ENCODE peak calls at places on chromosomes 5 and 9, in five cellular contexts. W is heart left ventricle, J is tibial nerve, P is A549, E is transverse colon. R is an unnamed sample.

GRCh38 chr5:174693697-174694400 is 30.5 kb upstream of the MSX2 start:
- DNase-seq in E (peak; percentile 45), P (no peak), W (no peak), J (no peak), R (peak; percentile 72)

GRCh38 chr9:126626117-126627022 is 12.6 kb downstream of the LMX1B start:
- DNase-seq in P (no peak), J (no peak), E (no peak), W (no peak), R (no peak)

GRCh38 chr5:150436141-150436680 is 13.3 kb downstream of the RPS14 start:
- DNase-seq in E (peak; percentile 94), W (peak; percentile 85), P (peak; percentile 95), J (peak; percentile 99), R (peak; percentile 91)

GRCh38 chr5:57817001-57817453 is 334.4 kb upstream of the ACTBL2 start:
- DNase-seq in J (no peak), W (no peak), E (no peak), P (no peak), R (no peak)

GRCh38 chr5:60453186-60453976 is 246.6 kb downstream of the DEPDC1B start:
- DNase-seq in J (no peak), P (no peak), E (no peak), W (no peak), R (no peak)

GRCh38 chr5:55911784-55912653 is 60.9 kb downstream of the IL31RA start:
- DNase-seq in E (no peak), P (no peak), W (no peak), J (no peak), R (no peak)

GRCh38 chr9:35618854-35619799 is 914 bp upstream of the CD72 start:
- DNase-seq in E (peak; percentile 68), J (no peak), W (no peak), P (no peak), R (no peak)

GRCh38 chr5:78920604-78921003 is 64.5 kb downstream of the ARSB start:
- DNase-seq in E (no peak), P (no peak), W (no peak), J (no peak), R (peak; percentile 35)

GRCh38 chr9:127634021-127634420 is 21.9 kb downstream of the STXBP1 start:
- DNase-seq in P (no peak), E (peak; percentile 40), W (peak; percentile 64), J (no peak), R (no peak)

GRCh38 chr5:91018185-91018584 is 364.9 kb downstream of the ARRDC3 start:
- DNase-seq in P (no peak), J (no peak), E (no peak), W (no peak), R (no peak)

GRCh38 chr5:93117753-93118531 is 463.1 kb downstream of the NR2F1-AS1 start:
- DNase-seq in W (no peak), J (no peak), E (no peak), P (no peak), R (no peak)

GRCh38 chr5:108381034-108381954 is 604 bp downstream of the FBXL17 start:
- DNase-seq in P (peak; percentile 10), E (peak; percentile 80), W (peak; percentile 84), J (peak; percentile 50), R (peak; percentile 83)

GRCh38 chr5:102811962-102812361 is 56.9 kb downstream of the PAM start:
- DNase-seq in P (peak; percentile 3), E (no peak), J (no peak), W (no peak), R (no peak)

GRCh38 chr9:134966270-134966669 is 48.6 kb upstream of the FCN1 start:
- DNase-seq in W (no peak), E (no peak), P (no peak), J (no peak), R (no peak)

GRCh38 chr5:15499528-15500325 is at the start of gene FBXL7:
- DNase-seq in E (peak; percentile 55), W (peak; percentile 88), P (peak; percentile 28), J (peak; percentile 58), R (peak; percentile 28)

GRCh38 chr5:5302201-5302600 is 120.3 kb upstream of the ICE1 start:
- DNase-seq in P (no peak), E (no peak), J (no peak), W (no peak), R (no peak)

GRCh38 chr5:146623009-146623408 is 107.0 kb upstream of the GPR151 start:
- DNase-seq in W (no peak), J (no peak), E (no peak), P (no peak), R (no peak)

GRCh38 chr9:85016389-85016997 is 347.0 kb downstream of the NTRK2 start:
- DNase-seq in P (no peak), J (peak; percentile 22), W (no peak), E (no peak), R (peak; percentile 36)

GRCh38 chr9:133460405-133461175 is 812 bp downstream of the CACFD1 start:
- DNase-seq in P (peak; percentile 77), W (peak; percentile 49), E (peak; percentile 89), J (peak; percentile 21), R (peak; percentile 89)

GRCh38 chr5:50697739-50698138 is 31.3 kb downstream of the PARP8 start:
- DNase-seq in E (no peak), J (no peak), P (no peak), W (no peak), R (no peak)

GRCh38 chr5:149133795-149134777 is 7.2 kb upstream of the ABLIM3 start:
- DNase-seq in J (no peak), W (peak; percentile 92), P (peak; percentile 72), E (no peak), R (peak; percentile 75)

GRCh38 chr9:131735238-131736181 is 4.4 kb downstream of the RAPGEF1 start:
- DNase-seq in J (no peak), P (peak; percentile 75), W (no peak), E (peak; percentile 72), R (no peak)

GRCh38 chr5:68490401-68490800 is 274.8 kb downstream of the PIK3R1 start:
- DNase-seq in W (no peak), E (no peak), P (no peak), J (no peak), R (no peak)

GRCh38 chr5:115842089-115842881 is 550 bp downstream of the AP3S1 start:
- DNase-seq in W (no peak), E (no peak), P (peak; percentile 53), J (peak; percentile 22), R (peak; percentile 62)

GRCh38 chr9:38067892-38068615 is 973 bp downstream of the SHB start:
- DNase-seq in P (no peak), E (no peak), W (no peak), J (no peak), R (no peak)

GRCh38 chr5:154446183-154447073 is 631 bp downstream of the SAP30L start:
- DNase-seq in E (peak; percentile 49), J (peak; percentile 47), P (peak; percentile 46), W (peak; percentile 50), R (peak; percentile 43)

GRCh38 chr9:130451509-130452388 is 7.0 kb downstream of the ASS1 start:
- DNase-seq in E (peak; percentile 87), J (peak; percentile 69), W (peak; percentile 96), P (peak; percentile 78), R (peak; percentile 88)

GRCh38 chr5:160480652-160481051 is 59.0 kb downstream of the PTTG1 start:
- DNase-seq in P (no peak), E (no peak), J (no peak), W (no peak), R (no peak)

GRCh38 chr5:113035096-113035495 is 58.5 kb downstream of the DCP2 start:
- DNase-seq in W (no peak), J (no peak), P (no peak), E (no peak), R (no peak)

GRCh38 chr5:68683632-68684035 is 410.2 kb upstream of the SLC30A5 start:
- DNase-seq in W (peak; percentile 54), E (no peak), P (peak; percentile 58), J (peak; percentile 22), R (peak; percentile 41)

GRCh38 chr9:64015136-64015535 is 1269.9 kb downstream of the FOXD4L5 start:
- DNase-seq in P (no peak), J (no peak), W (no peak), E (no peak), R (no peak)
- TF ChIP-seq POLR2A in P (no peak), J (no peak), W (no peak), E (no peak), R (no peak)

DNA sequence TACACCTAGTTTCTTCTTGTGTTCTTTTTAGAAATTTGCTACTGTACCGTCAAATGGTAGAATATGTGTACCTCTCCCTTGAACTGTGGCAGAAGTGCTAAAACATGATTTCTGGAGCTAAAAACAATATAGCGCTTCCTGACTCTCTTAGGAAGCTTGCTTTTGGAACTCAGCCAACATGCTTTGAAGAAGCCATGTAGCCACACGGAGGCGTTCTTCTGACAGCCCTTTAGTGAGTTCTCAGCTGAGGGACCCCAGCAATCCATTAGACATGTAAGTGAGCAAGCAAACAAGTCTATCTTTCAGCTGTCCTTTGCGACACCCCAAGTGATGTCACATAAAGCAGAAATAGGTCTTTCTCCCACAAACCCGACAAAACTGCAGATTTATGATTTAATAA is 917.0 kb downstream of the CDH9 start:
- DNase-seq in E (no peak), W (no peak), P (no peak), J (peak; percentile 13), R (no peak)
- TF ChIP-seq CTCF in E (no peak), W (no peak), P (no peak), J (no peak), R (no peak)

DNA sequence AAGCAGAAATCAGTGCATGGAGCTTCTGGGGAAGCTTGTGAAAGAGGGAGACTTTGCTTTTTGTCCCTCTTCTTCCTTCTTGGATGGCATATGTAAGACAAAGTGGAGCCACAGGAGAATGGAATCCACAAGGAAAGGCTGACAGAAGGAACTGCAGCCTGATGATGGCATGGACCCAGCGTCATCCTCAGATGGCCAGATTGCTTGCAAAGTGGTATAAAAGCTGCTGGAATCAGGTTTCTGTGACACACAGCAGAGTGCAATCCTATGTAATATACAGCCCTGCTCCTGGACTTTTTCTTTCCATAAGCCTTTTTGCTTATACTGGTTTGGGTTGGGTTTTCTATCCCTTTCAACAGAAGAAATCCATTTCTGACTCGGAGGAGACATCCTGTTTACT is 31.5 kb upstream of the SPARC start:
- DNase-seq in W (no peak), J (no peak), E (no peak), P (no peak), R (no peak)
- H3K4me3 ChIP-seq in W (no peak overlapping the region), J (no peak overlapping the region), E (no peak overlapping the region), P (no peak overlapping the region), R (no peak overlapping the region)

DNA sequence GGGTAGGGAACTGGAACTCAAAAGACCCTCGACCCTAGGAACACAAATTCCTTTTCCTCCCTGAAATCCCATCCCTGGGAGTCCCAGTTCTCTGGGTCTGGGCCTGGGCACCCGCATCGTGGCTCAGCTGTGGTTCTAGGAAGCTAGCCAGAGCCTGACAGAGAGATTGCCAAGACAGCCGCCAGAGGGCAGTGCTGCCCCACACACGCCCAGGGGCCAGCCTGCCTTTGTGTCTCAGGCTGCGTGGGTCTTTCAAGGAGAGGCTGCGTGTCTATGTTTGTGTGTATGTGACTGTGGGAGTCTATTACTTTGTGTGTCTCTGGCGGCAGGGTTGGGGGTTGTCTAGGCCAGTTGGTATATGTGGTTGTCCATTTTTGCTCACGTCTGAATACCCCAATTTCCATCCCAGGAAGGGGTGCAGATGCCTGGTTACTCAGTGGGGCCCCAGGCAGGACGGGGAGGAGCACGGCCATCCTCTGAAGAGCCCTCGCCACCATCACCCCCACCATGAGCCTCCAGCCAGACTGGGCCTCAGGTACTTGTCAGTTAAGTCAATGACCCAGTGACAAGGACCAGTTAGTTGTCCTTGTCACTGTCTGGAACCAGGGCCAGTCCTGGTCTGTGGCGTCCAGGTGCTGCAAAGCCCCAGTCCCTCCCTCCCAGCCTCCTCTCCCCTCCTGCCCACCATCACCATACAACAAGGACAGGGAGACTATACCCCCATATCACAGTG is 32.2 kb upstream of the TTLL11 start:
- DNase-seq in W (peak; percentile 80), J (peak; percentile 77), P (peak; percentile 87), E (peak; percentile 81), R (peak; percentile 82)
- TF ChIP-seq POLR2A in W (no peak), J (no peak), P (no peak), E (no peak), R (no peak)

R was measured in body of pancreas.